ENCODE peak calls at places on chromosome 10, in five cellular contexts. C is mesenchymal stem cell; X is amniotic stem cell; L is central memory CD8-positive, alpha-beta T cell; H is neural crest cell. Z is an unnamed sample.

GRCh38 chr10:122341141-122341810 is 33.2 kb upstream of the PLEKHA1 start:
- DNase-seq in C (no peak), X (no peak), L (no peak), H (no peak), Z (peak)

GRCh38 chr10:78460204-78460603 is 426.5 kb downstream of the RPS24 start:
- DNase-seq in C (no peak), X (no peak), L (no peak), H (no peak), Z (no peak)

GRCh38 chr10:122780391-122780790 is 65.3 kb downstream of the CUZD1 start:
- DNase-seq in C (no peak), X (no peak), L (no peak), H (no peak), Z (no peak)

GRCh38 chr10:4355346-4355745 is 470.7 kb upstream of the AKR1E2 start:
- DNase-seq in C (peak), X (no peak), L (no peak), H (no peak), Z (no peak)

GRCh38 chr10:43444313-43444712 is 7.4 kb downstream of the ZNF487 start:
- DNase-seq in C (no peak), X (no peak), L (no peak), H (no peak), Z (no peak)

GRCh38 chr10:115772606-115773005 is 500.4 kb downstream of the GFRA1 start:
- DNase-seq in C (peak), X (peak), L (no peak), H (no peak), Z (peak)

GRCh38 chr10:131822013-131822693 is 78.7 kb upstream of the PPP2R2D start:
- DNase-seq in C (no peak), X (no peak), L (no peak), H (no peak), Z (no peak)

GRCh38 chr10:126618466-126618865 is 52.0 kb downstream of the C10orf90 start:
- DNase-seq in C (peak), X (no peak), L (no peak), H (no peak), Z (no peak)

GRCh38 chr10:83553366-83553765 is 585.9 kb upstream of the GHITM start:
- DNase-seq in C (no peak), X (no peak), L (no peak), H (no peak), Z (no peak)

GRCh38 chr10:74922921-74923320 is 96.5 kb downstream of the KAT6B start:
- DNase-seq in C (peak), X (no peak), L (no peak), H (no peak), Z (no peak)

GRCh38 chr10:89915970-89916369 is 214.6 kb downstream of the KIF20B start:
- DNase-seq in C (no peak), X (no peak), L (no peak), H (no peak), Z (no peak)

GRCh38 chr10:128921389-128922022 is 545.5 kb upstream of the MGMT start:
- DNase-seq in C (no peak), X (no peak), L (no peak), H (no peak), Z (no peak)

GRCh38 chr10:22679608-22680007 is 34.8 kb downstream of the PIP4K2A start:
- DNase-seq in C (no peak), X (no peak), L (no peak), H (no peak), Z (no peak)

Z was measured in fibroblast of villous mesenchyme.